ENCODE peak calls at places on chromosomes 11 and 22, in four cellular contexts. L is ovary, I is left ventricle myocardium inferior, C is esophagus squamous epithelium. D is an unnamed sample.

GRCh38 chr11:37770145-37770544 is 1172.1 kb upstream of the RAG2 start:
- DNase-seq in L (no peak), I (no peak), C (no peak), D (no peak)

GRCh38 chr11:69611548-69612526 is 29.1 kb upstream of the CCND1 start:
- DNase-seq in L (no peak), I (no peak), C (no peak), D (no peak)

GRCh38 chr22:32334640-32335365 is 22.9 kb upstream of the RFPL3 start:
- DNase-seq in L (no peak), I (no peak), C (no peak), D (no peak)

GRCh38 chr11:95119361-95120060 is 29.9 kb downstream of the ENDOD1 start:
- DNase-seq in L (no peak), I (no peak), C (no peak), D (no peak)

GRCh38 chr11:77127674-77127968 is 425 bp upstream of the MYO7A start:
- DNase-seq in L (no peak), I (no peak), C (no peak), D (no peak)

GRCh38 chr11:121630041-121630440 is 177.3 kb upstream of the SORL1-AS1 start:
- DNase-seq in L (no peak), I (no peak), C (no peak), D (no peak)

GRCh38 chr11:17415523-17416104 is 27.2 kb upstream of the KCNJ11 start:
- DNase-seq in L (no peak), I (peak; percentile 65), C (no peak), D (no peak)

GRCh38 chr11:67468509-67468834 is 579 bp downstream of the TMEM134 start:
- DNase-seq in L (no peak), I (no peak), C (no peak), D (no peak)

GRCh38 chr11:47552086-47552580 is 799 bp downstream of the CELF1 start:
- DNase-seq in L (peak; percentile 26), I (peak; percentile 20), C (no peak), D (no peak)

GRCh38 chr11:46724088-46724487 is 5.1 kb downstream of the F2 start:
- DNase-seq in L (no peak), I (no peak), C (no peak), D (no peak)

GRCh38 chr11:117915672-117916235 is 13.4 kb downstream of the TMPRSS13 start:
- DNase-seq in L (no peak), I (no peak), C (no peak), D (no peak)

GRCh38 chr11:125167954-125168821 is 3.6 kb downstream of the PKNOX2 start:
- DNase-seq in L (peak; percentile 20), I (no peak), C (no peak), D (peak; percentile 59)

GRCh38 chr22:24512043-24512442 is 16.9 kb downstream of the UPB1 start:
- DNase-seq in L (no peak), I (no peak), C (no peak), D (no peak)

GRCh38 chr11:119340335-119341221 is at the start of gene C1QTNF5:
- DNase-seq in L (peak; percentile 70), I (peak; percentile 91), C (no peak), D (no peak)

GRCh38 chr11:20131744-20132666 is 28.3 kb downstream of the DBX1 start:
- DNase-seq in L (peak; percentile 65), I (peak; percentile 59), C (no peak), D (no peak)

GRCh38 chr11:62012451-62013265 is 45.2 kb upstream of the FTH1 start:
- DNase-seq in L (no peak), I (no peak), C (no peak), D (no peak)

GRCh38 chr22:45548991-45549736 is 46.5 kb downstream of the FBLN1 start:
- DNase-seq in L (peak; percentile 65), I (peak; percentile 42), C (no peak), D (peak; percentile 79)

GRCh38 chr11:75275581-75275980 is 35.0 kb downstream of the TPBGL start:
- DNase-seq in L (no peak), I (peak; percentile 38), C (peak; percentile 24), D (no peak)

GRCh38 chr22:44120314-44120704 is 60.4 kb upstream of the PARVG start:
- DNase-seq in L (no peak), I (no peak), C (no peak), D (no peak)

GRCh38 chr22:42688914-42689275 is 31.8 kb downstream of the A4GALT start:
- DNase-seq in L (peak; percentile 37), I (no peak), C (no peak), D (no peak)

GRCh38 chr11:72609045-72609444 is 65.2 kb downstream of the PDE2A start:
- DNase-seq in L (no peak), I (no peak), C (no peak), D (no peak)

GRCh38 chr11:3204141-3205015 is 14.2 kb downstream of the MRGPRG start:
- DNase-seq in L (no peak), I (peak; percentile 8), C (no peak), D (no peak)

GRCh38 chr11:3201677-3202181 is 16.9 kb downstream of the MRGPRG start:
- DNase-seq in L (no peak), I (no peak), C (no peak), D (no peak)

GRCh38 chr11:3202759-3203158 is 15.9 kb downstream of the MRGPRG start:
- DNase-seq in L (no peak), I (peak; percentile 11), C (no peak), D (no peak)

GRCh38 chr11:3202305-3202704 is 16.3 kb downstream of the MRGPRG start:
- DNase-seq in L (no peak), I (peak; percentile 7), C (no peak), D (no peak)

GRCh38 chr11:3203221-3204043 is 15.2 kb downstream of the MRGPRG start:
- DNase-seq in L (no peak), I (peak; percentile 13), C (no peak), D (no peak)
- H3K27me3 ChIP-seq in L (no peaks in the 10 kb centered on the region), I (peaks cover 68% of the 10 kb centered on the region), C (peaks cover 7% of the 10 kb centered on the region), D (peaks cover 44% of the 10 kb centered on the region)

GRCh38 chr22:48891688-48892380 is 935.8 kb downstream of the BRD1 start:
- DNase-seq in L (no peak), I (no peak), C (no peak), D (no peak)
- H3K27me3 ChIP-seq in L (no peaks in the 10 kb centered on the region), I (peaks cover 61% of the 10 kb centered on the region), C (no peaks in the 10 kb centered on the region), D (no peaks in the 10 kb centered on the region)

GRCh38 chr22:33919591-33920501 is at the start of gene LARGE1:
- DNase-seq in L (peak; percentile 31), I (peak; percentile 37), C (no peak), D (no peak)
- H3K27me3 ChIP-seq in L (no peaks in the 10 kb centered on the region), I (no peaks in the 10 kb centered on the region), C (no peaks in the 10 kb centered on the region), D (no peaks in the 10 kb centered on the region)

DNA sequence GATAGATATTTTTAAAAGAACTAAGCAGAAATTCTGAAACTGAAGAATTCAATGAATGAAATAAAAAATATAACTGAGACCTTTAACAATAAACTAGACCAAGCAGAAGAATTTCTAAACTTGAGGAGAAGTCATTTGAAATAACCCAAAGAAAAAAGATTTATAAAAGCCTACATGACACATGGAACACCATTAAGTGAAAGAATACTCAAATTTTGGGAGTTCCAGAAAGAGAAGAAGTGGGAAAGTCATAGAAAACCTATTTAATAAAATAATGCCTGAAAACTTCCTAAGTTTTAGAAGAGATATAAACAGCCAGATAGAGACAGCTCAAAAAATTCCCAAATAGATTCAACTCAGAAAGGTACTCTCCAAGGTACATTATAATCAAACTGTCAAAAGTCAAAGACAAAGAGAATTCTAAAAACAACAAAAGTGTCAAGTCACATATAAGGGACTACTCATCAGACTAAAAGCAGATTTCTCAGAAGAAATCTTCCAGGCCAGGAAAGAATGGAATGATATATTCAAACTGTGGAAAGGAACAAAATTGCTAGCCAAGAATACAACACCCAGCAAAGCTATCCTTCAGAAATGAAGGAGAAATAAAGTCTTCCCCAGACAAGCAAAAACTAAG is 72.9 kb upstream of the GNAZ start:
- DNase-seq in L (no peak), I (no peak), C (no peak), D (no peak)
- H3K27me3 ChIP-seq in L (no peaks in the 10 kb centered on the region), I (peaks cover 15% of the 10 kb centered on the region), C (no peaks in the 10 kb centered on the region), D (no peaks in the 10 kb centered on the region)

DNA sequence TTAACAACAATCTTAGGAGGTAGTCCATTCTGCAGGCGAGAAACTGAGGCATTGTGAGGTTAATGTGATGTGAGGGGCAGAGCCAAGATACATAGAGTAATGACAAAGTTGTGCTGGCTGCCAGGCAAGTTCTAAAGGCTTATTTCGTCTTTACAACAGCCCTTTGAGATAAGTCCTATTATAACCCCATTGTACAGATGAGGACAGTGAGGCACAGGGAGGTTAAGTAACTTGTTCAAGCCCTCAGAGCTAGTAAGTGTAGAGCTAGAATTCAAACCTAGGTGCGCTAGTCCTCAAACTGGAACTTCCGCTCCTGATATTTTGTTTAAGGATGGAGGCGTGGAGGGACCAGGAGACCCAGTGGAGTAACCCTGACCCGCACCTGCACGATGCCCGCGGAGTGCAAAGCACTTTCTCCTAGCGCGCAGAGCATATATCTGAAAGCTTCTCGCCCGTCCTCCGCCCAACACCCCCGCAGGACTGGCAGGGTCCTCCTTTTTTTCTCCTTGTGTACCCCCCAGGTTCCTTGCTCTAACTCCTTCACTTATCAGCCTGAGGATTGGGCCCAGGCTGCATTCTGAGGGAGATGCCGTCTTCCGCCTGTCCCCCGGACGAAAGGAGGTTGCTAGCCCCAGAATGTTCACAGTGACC is 4.9 kb upstream of the FLI1 start:
- DNase-seq in L (no peak), I (no peak), C (no peak), D (no peak)
- H3K27me3 ChIP-seq in L (no peaks in the 10 kb centered on the region), I (peaks cover 98% of the 10 kb centered on the region), C (peaks cover 12% of the 10 kb centered on the region), D (peaks cover 35% of the 10 kb centered on the region)

GRCh38 chr11:7589861-7590260 is 76.1 kb downstream of the PPFIBP2 start:
- DNase-seq in L (no peak), I (no peak), C (no peak), D (no peak)
- H3K27me3 ChIP-seq in L (no peaks in the 10 kb centered on the region), I (no peaks in the 10 kb centered on the region), C (no peaks in the 10 kb centered on the region), D (no peaks in the 10 kb centered on the region)

GRCh38 chr22:49595465-49596078 is 232.1 kb downstream of the BRD1 start:
- DNase-seq in L (no peak), I (no peak), C (no peak), D (no peak)
- H3K27me3 ChIP-seq in L (no peaks in the 10 kb centered on the region), I (peaks cover 12% of the 10 kb centered on the region), C (no peaks in the 10 kb centered on the region), D (no peaks in the 10 kb centered on the region)

GRCh38 chr11:65388731-65389130 is 2.3 kb downstream of the FRMD8 start:
- DNase-seq in L (no peak), I (no peak), C (no peak), D (no peak)

GRCh38 chr11:65383778-65384177 is 1.3 kb upstream of the SLC25A45 start:
- DNase-seq in L (no peak), I (no peak), C (no peak), D (no peak)

GRCh38 chr11:65389294-65389980 is 3.0 kb downstream of the FRMD8 start:
- DNase-seq in L (no peak), I (no peak), C (no peak), D (no peak)

GRCh38 chr11:65384301-65384889 is 1.9 kb upstream of the SLC25A45 start:
- DNase-seq in L (no peak), I (no peak), C (no peak), D (no peak)

GRCh38 chr11:65386307-65387081 is at the start of gene FRMD8:
- DNase-seq in L (peak; percentile 93), I (peak; percentile 95), C (peak; percentile 61), D (no peak)
- H3K27me3 ChIP-seq in L (no peaks in the 10 kb centered on the region), I (no peaks in the 10 kb centered on the region), C (no peaks in the 10 kb centered on the region), D (no peaks in the 10 kb centered on the region)

GRCh38 chr11:128297111-128297651 is 290.2 kb downstream of the ETS1 start:
- DNase-seq in L (no peak), I (no peak), C (no peak), D (no peak)

GRCh38 chr11:128294685-128295079 is 292.7 kb downstream of the ETS1 start:
- DNase-seq in L (no peak), I (no peak), C (no peak), D (peak; percentile 35)

GRCh38 chr11:128291835-128292234 is 295.5 kb downstream of the ETS1 start:
- DNase-seq in L (no peak), I (no peak), C (no peak), D (no peak)

GRCh38 chr11:128291043-128291442 is 296.3 kb downstream of the ETS1 start:
- DNase-seq in L (no peak), I (no peak), C (no peak), D (no peak)

GRCh38 chr11:128294001-128294684 is 293.2 kb downstream of the ETS1 start:
- DNase-seq in L (no peak), I (no peak), C (no peak), D (no peak)
- H3K27me3 ChIP-seq in L (no peaks in the 10 kb centered on the region), I (no peaks in the 10 kb centered on the region), C (no peaks in the 10 kb centered on the region), D (no peaks in the 10 kb centered on the region)